ENCODE peak calls at places on chromosomes 7 and 10, in ten cellular contexts. E is GM13976, V is tibial artery, I is A549, T is cardiac muscle cell, C is mesothelial cell of epicardium, X is AG09309, J is colonic mucosa, W is nephron progenitor cell, F is transverse colon. G is an unnamed sample.

GRCh38 chr10:64277536-64277935 is 756.3 kb downstream of the REEP3 start:
- DNase-seq in E (no peak), V (no peak), I (no peak), T (no peak), C (no peak), X (no peak), J (no peak), W (no peak), F (no peak), G (no peak)

GRCh38 chr7:47591655-47592572 is 10.0 kb upstream of the TNS3 start:
- DNase-seq in E (no peak), V (no peak), I (peak), T (no peak), C (peak), X (no peak), J (no peak), W (no peak), F (no peak), G (no peak)

GRCh38 chr10:14358886-14359573 is 28.3 kb upstream of the FRMD4A start:
- DNase-seq in E (no peak), V (no peak), I (no peak), T (no peak), C (peak), X (no peak), J (no peak), W (no peak), F (no peak), G (no peak)

GRCh38 chr10:88253120-88253519 is 330.0 kb downstream of the RNLS start:
- DNase-seq in E (no peak), V (no peak), I (no peak), T (no peak), C (no peak), X (no peak), J (no peak), W (no peak), F (no peak), G (no peak)

GRCh38 chr10:28393956-28394568 is 91.2 kb upstream of the MPP7 start:
- DNase-seq in E (peak), V (peak), I (peak), T (peak), C (peak), X (no peak), J (peak), W (peak), F (peak), G (peak)

GRCh38 chr10:78853864-78854263 is 214.9 kb upstream of the ZMIZ1 start:
- DNase-seq in E (no peak), V (no peak), I (peak), T (no peak), C (no peak), X (no peak), J (no peak), W (no peak), F (no peak), G (no peak)

GRCh38 chr7:97149843-97150242 is 32.3 kb downstream of the SDHAF3 start:
- DNase-seq in E (no peak), V (no peak), I (no peak), T (no peak), C (no peak), X (peak), J (no peak), W (no peak), F (no peak), G (no peak)

GRCh38 chr7:92669616-92670153 is 79.5 kb upstream of the FAM133B start:
- DNase-seq in E (no peak), V (no peak), I (no peak), T (no peak), C (no peak), X (no peak), J (no peak), W (no peak), F (no peak), G (no peak)

GRCh38 chr10:810351-810846 is 120.9 kb upstream of the DIP2C start:
- DNase-seq in E (no peak), V (no peak), I (no peak), T (peak), C (no peak), X (no peak), J (no peak), W (no peak), F (no peak), G (no peak)

GRCh38 chr7:115146148-115146547 is 224.3 kb downstream of the MDFIC start:
- DNase-seq in E (no peak), V (no peak), I (no peak), T (no peak), C (peak), X (no peak), J (no peak), W (no peak), F (no peak), G (no peak)

GRCh38 chr7:93476491-93477344 is 97.8 kb downstream of the CALCR start:
- DNase-seq in E (no peak), V (no peak), I (no peak), T (no peak), C (no peak), X (no peak), J (no peak), W (no peak), F (no peak), G (no peak)

GRCh38 chr7:108492742-108493141 is 33.2 kb downstream of the PNPLA8 start:
- DNase-seq in E (no peak), V (no peak), I (peak), T (no peak), C (no peak), X (no peak), J (no peak), W (no peak), F (no peak), G (no peak)

GRCh38 chr10:92263396-92263795 is 27.5 kb downstream of the CPEB3 start:
- DNase-seq in E (no peak), V (no peak), I (no peak), T (no peak), C (no peak), X (no peak), J (no peak), W (no peak), F (no peak), G (no peak)

GRCh38 chr10:32489935-32490334 is 44.0 kb downstream of the CCDC7 start:
- DNase-seq in E (no peak), V (no peak), I (no peak), T (no peak), C (no peak), X (no peak), J (no peak), W (no peak), F (no peak), G (no peak)

GRCh38 chr10:23968296-23968695 is 240.6 kb upstream of the KIAA1217 start:
- DNase-seq in E (no peak), V (no peak), I (no peak), T (no peak), C (no peak), X (no peak), J (no peak), W (no peak), F (no peak), G (no peak)

GRCh38 chr10:69703766-69704191 is 73.7 kb downstream of the FAM241B start:
- DNase-seq in E (no peak), V (no peak), I (peak), T (no peak), C (no peak), X (peak), J (no peak), W (no peak), F (no peak), G (no peak)

GRCh38 chr7:13910805-13911551 is 78.5 kb downstream of the ETV1 start:
- DNase-seq in E (no peak), V (no peak), I (no peak), T (no peak), C (no peak), X (no peak), J (no peak), W (no peak), F (no peak), G (no peak)

GRCh38 chr7:13912740-13913320 is 76.6 kb downstream of the ETV1 start:
- DNase-seq in E (no peak), V (no peak), I (no peak), T (no peak), C (no peak), X (no peak), J (no peak), W (no peak), F (no peak), G (no peak)

GRCh38 chr7:13908667-13909382 is 80.6 kb downstream of the ETV1 start:
- DNase-seq in E (no peak), V (no peak), I (no peak), T (no peak), C (no peak), X (no peak), J (no peak), W (no peak), F (no peak), G (no peak)

GRCh38 chr7:13915891-13916290 is 73.6 kb downstream of the ETV1 start:
- DNase-seq in E (no peak), V (no peak), I (no peak), T (no peak), C (no peak), X (no peak), J (no peak), W (no peak), F (no peak), G (no peak)

DNA sequence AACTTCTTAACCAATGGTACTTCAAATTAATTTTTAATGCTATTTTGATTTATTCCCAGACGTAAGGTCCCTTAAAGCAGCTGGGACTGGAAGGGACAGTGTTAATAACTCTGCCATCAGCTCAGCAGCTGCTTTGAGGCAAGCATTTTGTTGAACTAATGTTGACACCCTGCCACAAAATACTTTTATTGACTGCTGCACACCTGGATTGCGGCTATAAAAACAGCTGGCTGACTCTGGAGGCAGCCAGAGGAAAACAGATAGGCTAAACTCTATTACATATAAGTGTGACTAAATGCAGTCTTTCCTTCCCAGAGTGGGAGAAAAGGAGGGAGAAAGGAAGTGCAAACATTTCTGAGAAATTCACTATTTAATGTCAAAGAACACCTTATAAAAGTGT is 77.5 kb downstream of the ETV1 start:
- DNase-seq in E (no peak), V (no peak), I (no peak), T (no peak), C (no peak), X (no peak), J (peak), W (no peak), F (peak), G (no peak)
- TF ChIP-seq CTCF in E (no peak), V (no peak), I (no peak), T (no peak), C (no peak), X (no peak), J (no peak), W (no peak), F (no peak), G (no peak)

DNA sequence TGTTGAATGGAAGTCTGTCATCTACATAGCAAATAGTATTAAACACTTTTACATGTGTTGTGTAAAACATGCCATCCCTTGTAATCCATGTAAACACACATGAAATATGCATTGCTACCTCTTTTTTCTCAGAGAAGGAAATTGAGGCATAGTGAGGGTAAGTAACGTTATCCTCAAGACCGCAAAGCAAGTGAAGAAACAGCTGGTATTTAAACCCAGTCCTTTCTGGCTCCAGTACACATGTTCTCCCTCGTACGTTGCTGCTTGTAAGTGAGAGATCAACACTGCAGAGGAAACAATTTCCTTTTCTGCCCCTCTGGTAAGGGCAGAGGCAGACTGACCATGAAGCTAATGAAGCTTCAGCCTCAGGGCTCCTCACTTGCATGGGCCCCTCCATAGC is 28.5 kb downstream of the MAP3K8 start:
- DNase-seq in E (no peak), V (no peak), I (no peak), T (no peak), C (no peak), X (no peak), J (no peak), W (no peak), F (no peak), G (no peak)
- TF ChIP-seq CTCF in E (no peak), V (no peak), I (no peak), T (no peak), C (no peak), X (no peak), J (no peak), W (no peak), F (no peak), G (no peak)

DNA sequence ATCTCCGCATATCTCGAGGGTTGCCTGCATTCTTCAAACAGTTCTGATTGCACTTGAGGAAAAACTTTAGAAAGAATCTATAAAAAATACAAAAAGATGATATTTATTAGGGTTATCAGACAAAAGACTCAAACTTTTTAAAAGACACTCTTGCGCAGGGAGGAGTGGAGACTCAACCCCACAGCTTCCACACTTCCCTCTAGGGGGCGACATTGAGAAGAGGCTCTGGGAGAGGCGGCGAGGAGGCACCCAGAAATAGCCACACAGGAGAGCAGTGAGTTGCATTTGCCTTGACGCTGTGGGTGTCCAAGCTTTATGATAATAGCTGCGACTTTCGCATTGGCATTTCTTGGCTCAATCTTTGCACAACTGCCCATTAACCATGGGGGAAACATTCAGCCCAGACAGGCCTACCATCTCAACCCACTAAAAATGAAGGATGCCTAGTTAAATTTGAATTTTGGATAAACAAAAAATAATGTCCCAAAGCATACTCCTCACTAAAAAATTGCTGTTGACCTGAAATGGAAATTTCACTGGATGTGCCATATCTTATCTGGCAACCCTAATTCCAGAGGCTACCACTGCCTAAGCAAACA is 86.2 kb downstream of the EBF3 start:
- DNase-seq in E (peak), V (no peak), I (peak), T (peak), C (no peak), X (no peak), J (peak), W (peak), F (no peak), G (no peak)
- TF ChIP-seq CTCF in E (peak), V (peak), I (peak), T (peak), C (peak), X (peak), J (peak), W (peak), F (peak), G (peak)

DNA sequence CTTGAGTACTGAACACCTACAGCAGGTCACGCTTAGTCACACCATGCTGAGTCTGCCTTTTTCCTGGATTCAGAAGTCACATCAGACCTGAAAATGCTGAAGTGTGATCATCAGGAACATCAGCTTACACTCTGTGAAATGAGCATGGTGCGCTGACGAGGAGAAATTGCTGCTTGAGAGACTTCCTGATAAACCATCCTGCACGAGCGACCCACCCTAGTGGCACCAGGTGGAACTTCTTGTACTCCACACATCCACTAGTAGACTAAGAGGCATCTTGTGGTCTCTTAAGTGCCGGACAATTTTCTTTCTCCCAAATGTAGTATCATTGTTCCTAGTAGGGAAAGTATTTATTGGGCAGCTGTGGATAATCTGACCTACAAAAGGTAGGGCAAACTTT is 51.8 kb upstream of the MRLN start:
- DNase-seq in E (no peak), V (no peak), I (peak), T (peak), C (no peak), X (no peak), J (peak), W (peak), F (peak), G (no peak)
- TF ChIP-seq CTCF in E (peak), V (no peak), I (no peak), T (peak), C (peak), X (peak), J (peak), W (peak), F (peak), G (no peak)

DNA sequence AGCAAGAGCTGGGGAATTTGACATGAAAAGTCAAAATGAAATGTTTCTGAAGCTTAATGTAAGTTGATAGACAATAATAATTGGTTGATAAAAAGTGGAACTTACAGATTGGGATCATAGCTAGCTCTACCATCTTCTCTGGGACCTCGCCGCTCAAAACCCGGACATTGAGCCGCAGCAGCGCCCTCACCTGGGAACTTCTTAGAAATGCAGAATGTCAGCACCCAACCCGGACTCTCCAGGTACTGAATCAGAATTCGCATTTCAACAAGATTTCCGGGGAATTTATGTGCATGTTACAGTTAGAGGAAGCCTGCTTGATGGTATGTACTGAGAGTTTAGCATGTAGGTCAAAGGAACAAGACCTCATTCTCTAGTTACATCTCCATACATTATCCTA is 36.7 kb upstream of the ABLIM1 start:
- DNase-seq in E (peak), V (no peak), I (peak), T (peak), C (no peak), X (no peak), J (peak), W (peak), F (peak), G (no peak)
- TF ChIP-seq CTCF in E (peak), V (no peak), I (peak), T (peak), C (peak), X (peak), J (peak), W (peak), F (peak), G (no peak)

DNA sequence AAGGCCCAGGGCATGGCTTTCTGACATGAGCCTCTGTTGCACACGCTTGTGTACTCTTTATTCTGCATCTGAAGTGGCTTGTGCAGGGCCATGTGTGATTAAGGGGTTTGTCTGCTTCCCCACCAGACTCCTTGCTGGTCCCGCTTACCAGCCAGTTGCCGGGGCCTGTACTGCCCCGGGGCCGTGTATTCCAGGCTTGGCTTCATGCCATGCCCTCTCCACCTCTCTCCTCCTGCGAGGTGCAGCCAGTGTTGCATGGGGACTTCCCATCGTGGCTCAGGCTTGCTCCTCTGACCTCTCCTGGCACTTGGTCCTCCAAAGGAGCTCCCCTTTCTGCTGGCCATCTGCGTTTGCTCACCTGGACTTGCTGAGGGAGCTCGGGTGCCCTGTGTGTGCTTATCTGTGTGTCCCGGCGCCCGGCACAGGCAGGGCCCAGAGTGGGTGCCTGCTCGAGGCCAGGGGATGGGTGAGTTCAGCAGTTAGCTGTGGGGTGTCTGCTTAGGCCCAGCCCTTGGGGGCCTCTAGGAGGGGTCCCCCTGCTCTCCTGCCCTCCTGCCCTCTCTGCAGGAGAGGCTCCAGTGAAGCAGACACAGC is 11.0 kb upstream of the C10orf143 start:
- DNase-seq in E (no peak), V (no peak), I (no peak), T (no peak), C (no peak), X (no peak), J (no peak), W (no peak), F (no peak), G (no peak)
- TF ChIP-seq CTCF in E (no peak), V (no peak), I (no peak), T (no peak), C (no peak), X (no peak), J (no peak), W (no peak), F (no peak), G (no peak)

G was measured in natural killer cell.